ENCODE peak calls at places on chromosome X, in eight cellular contexts. V is hepatic stellate cell; P is adrenal gland; G is iris pigment epithelial cell; C is AG04450; O is natural killer cell treated with Interleukin-12 subunit alpha and Interleukin-12 subunit beta and Interleukin-15 and Interleukin-18, amount 100 ng/mL, for 72 hours; B is lower lobe of right lung; M is KBM-7. F is an unnamed sample.

GRCh38 chrX:134990475-134991473 is at the start of gene SMIM10:
- DNase-seq in V (peak; percentile 49), P (peak; percentile 83), G (peak; percentile 82), C (no peak), O (peak; percentile 73), B (peak; percentile 71), M (peak; percentile 85), F (peak; percentile 84)

GRCh38 chrX:147602297-147602696 is 309.4 kb upstream of the FMR1 start:
- DNase-seq in V (no peak), P (no peak), G (no peak), C (no peak), O (no peak), B (no peak), M (peak; percentile 10), F (no peak)

GRCh38 chrX:101108293-101108692 is 10.3 kb downstream of the CENPI start:
- DNase-seq in V (no peak), P (no peak), G (peak; percentile 75), C (peak; percentile 13), O (no peak), B (no peak), M (no peak), F (no peak)

GRCh38 chrX:12240491-12240890 is 102.2 kb downstream of the FRMPD4 start:
- DNase-seq in V (no peak), P (no peak), G (no peak), C (no peak), O (no peak), B (no peak), M (no peak), F (no peak)

GRCh38 chrX:47146936-47147859 is 2.2 kb downstream of the RBM10 start:
- DNase-seq in V (no peak), P (no peak), G (no peak), C (no peak), O (no peak), B (no peak), M (no peak), F (no peak)

GRCh38 chrX:3360881-3361280 is 14.4 kb upstream of the MXRA5 start:
- DNase-seq in V (no peak), P (no peak), G (no peak), C (no peak), O (no peak), B (no peak), M (no peak), F (no peak)

GRCh38 chrX:78652971-78653822 is 5.9 kb downstream of the RTL3 start:
- DNase-seq in V (peak; percentile 41), P (no peak), G (peak; percentile 87), C (no peak), O (no peak), B (no peak), M (peak; percentile 92), F (no peak)

GRCh38 chrX:149527705-149528104 is 13.1 kb upstream of the EOLA1 start:
- DNase-seq in V (peak; percentile 32), P (no peak), G (peak; percentile 34), C (no peak), O (no peak), B (no peak), M (peak; percentile 76), F (no peak)

GRCh38 chrX:55624403-55624802 is 1.2 kb downstream of the FOXR2 start:
- DNase-seq in V (no peak), P (peak; percentile 83), G (no peak), C (no peak), O (no peak), B (no peak), M (no peak), F (no peak)